ENCODE peak calls at places on chromosomes 5 and 9, in ten cellular contexts. H, Z, F, O, M, C, R, D, E and G are unnamed samples.

GRCh38 chr9:86925686-86926085 is 21.6 kb downstream of the GAS1 start:
- DNase-seq in D (no peak), C (no peak), R (peak), M (no peak), H (no peak), Z (no peak), E (no peak), F (no peak), O (no peak), G (no peak)

GRCh38 chr5:151692312-151692711 is 5.6 kb upstream of the SPARC start:
- DNase-seq in E (peak), O (no peak), Z (no peak), R (no peak), H (no peak), D (no peak), C (no peak), F (no peak), M (no peak), G (no peak)

GRCh38 chr9:120970249-120970648 is 43.7 kb upstream of the TRAF1 start:
- DNase-seq in H (no peak), C (no peak), M (no peak), Z (no peak), R (no peak), D (no peak), E (no peak), F (no peak), O (no peak), G (no peak)

GRCh38 chr9:127808347-127809001 is 5.8 kb downstream of the FPGS start:
- DNase-seq in D (no peak), H (no peak), Z (no peak), C (no peak), O (no peak), M (no peak), R (no peak), E (no peak), F (no peak), G (no peak)

GRCh38 chr5:73454379-73455036 is 5.9 kb upstream of the FOXD1 start:
- DNase-seq in O (no peak), F (peak), M (no peak), E (peak), H (peak), Z (peak), D (peak), C (peak), R (no peak), G (no peak)

GRCh38 chr5:142303576-142303975 is 21.2 kb downstream of the SPRY4 start:
- DNase-seq in H (no peak), F (no peak), D (no peak), E (no peak), M (no peak), R (no peak), Z (no peak), O (no peak), C (no peak), G (no peak)

GRCh38 chr5:33409435-33410146 is 31.2 kb upstream of the TARS1 start:
- DNase-seq in C (no peak), Z (no peak), O (peak), H (no peak), E (peak), D (no peak), F (no peak), R (peak), M (no peak), G (no peak)

GRCh38 chr9:99078731-99079130 is 26.2 kb upstream of the TGFBR1 start:
- DNase-seq in H (no peak), E (no peak), O (no peak), Z (no peak), F (no peak), M (no peak), C (no peak), R (no peak), D (no peak), G (no peak)

GRCh38 chr5:171630047-171630669 is 155.5 kb upstream of the SMIM23 start:
- DNase-seq in F (no peak), D (peak), C (peak), E (peak), O (peak), Z (no peak), R (no peak), M (no peak), H (peak), G (peak)

GRCh38 chr9:69758981-69759477 is 782 bp downstream of the PTAR1 start:
- DNase-seq in D (peak), R (no peak), M (no peak), E (no peak), H (no peak), Z (peak), O (no peak), C (no peak), F (no peak), G (no peak)

GRCh38 chr9:97906236-97906831 is 16.0 kb downstream of the TRMO start:
- DNase-seq in E (no peak), O (peak), R (no peak), D (no peak), C (no peak), F (peak), M (no peak), H (no peak), Z (peak), G (no peak)

GRCh38 chr9:18947772-18948391 is 85.1 kb downstream of the SAXO1 start:
- DNase-seq in F (no peak), O (no peak), Z (no peak), C (no peak), R (no peak), D (no peak), E (peak), M (no peak), H (no peak), G (no peak)

GRCh38 chr5:2726366-2726765 is 25.1 kb downstream of the IRX2 start:
- DNase-seq in C (no peak), D (no peak), O (no peak), H (no peak), R (no peak), M (no peak), E (no peak), F (no peak), Z (no peak), G (no peak)

GRCh38 chr9:81687521-81688261 is 1.7 kb downstream of the TLE1 start:
- DNase-seq in F (no peak), H (no peak), O (peak), C (peak), M (no peak), R (no peak), E (peak), D (no peak), Z (no peak), G (peak)

GRCh38 chr5:42423285-42424152 is at the start of gene GHR:
- DNase-seq in F (no peak), D (peak), C (peak), H (peak), Z (peak), E (peak), M (peak), R (peak), O (peak), G (peak)

GRCh38 chr5:59709346-59709821 is 184.1 kb downstream of the PDE4D start:
- DNase-seq in H (no peak), M (no peak), O (no peak), Z (no peak), C (no peak), D (no peak), F (no peak), R (no peak), E (no peak), G (no peak)

GRCh38 chr5:56279979-56280378 is 46.8 kb upstream of the ANKRD55 start:
- DNase-seq in E (no peak), C (no peak), Z (no peak), H (no peak), D (no peak), F (no peak), O (no peak), M (no peak), R (no peak), G (no peak)

GRCh38 chr5:128579111-128579510 is 41.1 kb upstream of the FBN2 start:
- DNase-seq in O (no peak), R (peak), D (no peak), C (no peak), Z (no peak), F (no peak), E (no peak), M (no peak), H (no peak), G (no peak)

GRCh38 chr9:4421847-4422246 is 68.4 kb upstream of the SLC1A1 start:
- DNase-seq in F (no peak), M (no peak), Z (no peak), O (no peak), C (no peak), H (no peak), R (no peak), D (no peak), E (peak), G (no peak)

GRCh38 chr9:127522727-127523126 is 71.4 kb downstream of the LRSAM1 start:
- DNase-seq in E (no peak), R (no peak), C (no peak), H (no peak), D (no peak), O (no peak), Z (no peak), F (no peak), M (no peak), G (no peak)

GRCh38 chr9:124505901-124506346 is 1.3 kb downstream of the NR5A1 start:
- DNase-seq in M (no peak), H (no peak), O (no peak), F (no peak), R (no peak), C (no peak), Z (no peak), E (no peak), D (no peak), G (no peak)

GRCh38 chr5:174798411-174798930 is 74.1 kb downstream of the MSX2 start:
- DNase-seq in H (no peak), Z (no peak), F (no peak), R (no peak), O (no peak), D (no peak), M (no peak), E (no peak), C (no peak), G (no peak)

GRCh38 chr5:611731-612486 is at the start of gene CEP72:
- DNase-seq in H (peak), M (peak), R (peak), Z (peak), D (peak), F (peak), E (peak), O (peak), C (peak), G (peak)

GRCh38 chr5:7392401-7393024 is 3.4 kb upstream of the ADCY2 start:
- DNase-seq in O (no peak), F (no peak), Z (peak), M (no peak), C (no peak), E (peak), H (peak), R (peak), D (peak), G (no peak)

GRCh38 chr5:157295247-157295646 is 29.3 kb downstream of the CYFIP2 start:
- DNase-seq in C (no peak), O (no peak), D (peak), H (no peak), M (no peak), E (no peak), Z (no peak), F (no peak), R (no peak), G (no peak)

GRCh38 chr9:18849910-18850677 is 182.9 kb downstream of the SAXO1 start:
- DNase-seq in E (peak), D (no peak), O (no peak), M (no peak), H (no peak), C (no peak), F (no peak), R (no peak), Z (no peak), G (no peak)

GRCh38 chr9:133420392-133420827 is 1.8 kb upstream of the ADAMTS13 start:
- DNase-seq in F (no peak), H (no peak), R (no peak), M (no peak), E (no peak), D (no peak), O (no peak), C (no peak), Z (no peak), G (no peak)

GRCh38 chr9:121302786-121303185 is 34.8 kb downstream of the GSN start:
- DNase-seq in O (no peak), Z (no peak), M (no peak), E (no peak), D (no peak), R (no peak), H (no peak), F (no peak), C (no peak), G (no peak)

GRCh38 chr5:173329370-173330150 is 1.3 kb upstream of the STC2 start:
- DNase-seq in Z (no peak), M (no peak), R (no peak), E (peak), H (no peak), O (no peak), F (no peak), C (no peak), D (no peak), G (no peak)

GRCh38 chr9:107447834-107448233 is 41.7 kb downstream of the KLF4 start:
- DNase-seq in R (no peak), E (no peak), O (no peak), D (peak), H (no peak), Z (no peak), C (no peak), F (no peak), M (no peak), G (no peak)

GRCh38 chr9:128078504-128079434 is 10.7 kb downstream of the SLC25A25 start:
- DNase-seq in F (no peak), O (no peak), R (no peak), E (peak), C (peak), D (no peak), M (no peak), Z (no peak), H (no peak), G (no peak)

GRCh38 chr9:134039386-134040175 is 14.3 kb downstream of the BRD3OS start:
- DNase-seq in D (no peak), E (no peak), C (no peak), O (no peak), H (no peak), M (no peak), F (no peak), Z (peak), R (no peak), G (no peak)

GRCh38 chr9:15295761-15296405 is 11.1 kb downstream of the TTC39B start:
- DNase-seq in E (peak), O (no peak), R (peak), Z (peak), M (no peak), D (no peak), C (no peak), F (no peak), H (peak), G (no peak)

GRCh38 chr9:33225319-33226152 is 14.4 kb upstream of the SPINK4 start:
- DNase-seq in E (peak), H (peak), R (peak), O (no peak), Z (peak), C (peak), D (peak), F (peak), M (no peak), G (no peak)